ENCODE peak calls at places on chromosomes 6 and 20, in four cellular contexts. C is A673, K is OCI-LY7, H is Panc1. D is an unnamed sample.

GRCh38 chr20:10218536-10219451 is at the start of gene SNAP25:
- DNase-seq in C (peak; percentile 94), K (no peak), H (peak; percentile 50), D (peak; percentile 69)

GRCh38 chr6:158813032-158813431 is 6.1 kb downstream of the EZR start:
- DNase-seq in C (no peak), K (no peak), H (no peak), D (no peak)

GRCh38 chr6:57317060-57317943 is at the start of gene PRIM2:
- DNase-seq in C (peak; percentile 92), K (peak; percentile 85), H (peak; percentile 80), D (peak; percentile 92)

GRCh38 chr6:27295301-27296079 is 16.6 kb downstream of the POM121L2 start:
- DNase-seq in C (peak; percentile 91), K (no peak), H (peak; percentile 95), D (no peak)

GRCh38 chr6:75880305-75880704 is 131.3 kb downstream of the MYO6 start:
- DNase-seq in C (no peak), K (no peak), H (no peak), D (no peak)

GRCh38 chr6:95489185-95489863 is 88.0 kb upstream of the MANEA start:
- DNase-seq in C (no peak), K (no peak), H (no peak), D (no peak)

GRCh38 chr6:88705601-88706000 is 257.8 kb downstream of the RNGTT start:
- DNase-seq in C (no peak), K (peak; percentile 7), H (no peak), D (no peak)

GRCh38 chr20:36613974-36614373 is 8.4 kb downstream of the RAB5IF start:
- DNase-seq in C (no peak), K (no peak), H (no peak), D (no peak)

GRCh38 chr6:3919849-3920248 is 70.7 kb downstream of the FAM50B start:
- DNase-seq in C (no peak), K (no peak), H (no peak), D (no peak)

GRCh38 chr6:138493413-138493812 is 5.9 kb downstream of the NHSL1 start:
- DNase-seq in C (peak; percentile 65), K (no peak), H (no peak), D (no peak)

GRCh38 chr6:106959985-106960384 is 14.5 kb downstream of the CD24 start:
- DNase-seq in C (no peak), K (no peak), H (no peak), D (no peak)

GRCh38 chr6:127302728-127303675 is 36.3 kb downstream of the RNF146 start:
- DNase-seq in C (peak; percentile 79), K (peak; percentile 73), H (peak; percentile 33), D (no peak)

GRCh38 chr20:53984354-53984753 is 86.0 kb downstream of the BCAS1 start:
- DNase-seq in C (no peak), K (no peak), H (no peak), D (no peak)

GRCh38 chr20:62652051-62652893 is 10.0 kb downstream of the SLCO4A1 start:
- DNase-seq in C (peak; percentile 66), K (peak; percentile 80), H (peak; percentile 87), D (peak; percentile 97)
- H3K4me3 ChIP-seq in C (no peak overlapping the region), K (peak overlapping the region; percentile 16), H (peak overlapping the region; percentile 41), D (no peak overlapping the region)

GRCh38 chr6:170162771-170163404 is 128.0 kb downstream of the DLL1 start:
- DNase-seq in C (no peak), K (no peak), H (no peak), D (peak; percentile 36)

GRCh38 chr6:170165085-170165484 is 125.8 kb downstream of the DLL1 start:
- DNase-seq in C (no peak), K (no peak), H (no peak), D (peak; percentile 61)

GRCh38 chr6:170164271-170164900 is 126.5 kb downstream of the DLL1 start:
- DNase-seq in C (no peak), K (no peak), H (no peak), D (no peak)

GRCh38 chr6:170162011-170162770 is 128.7 kb downstream of the DLL1 start:
- DNase-seq in C (no peak), K (no peak), H (no peak), D (no peak)

DNA sequence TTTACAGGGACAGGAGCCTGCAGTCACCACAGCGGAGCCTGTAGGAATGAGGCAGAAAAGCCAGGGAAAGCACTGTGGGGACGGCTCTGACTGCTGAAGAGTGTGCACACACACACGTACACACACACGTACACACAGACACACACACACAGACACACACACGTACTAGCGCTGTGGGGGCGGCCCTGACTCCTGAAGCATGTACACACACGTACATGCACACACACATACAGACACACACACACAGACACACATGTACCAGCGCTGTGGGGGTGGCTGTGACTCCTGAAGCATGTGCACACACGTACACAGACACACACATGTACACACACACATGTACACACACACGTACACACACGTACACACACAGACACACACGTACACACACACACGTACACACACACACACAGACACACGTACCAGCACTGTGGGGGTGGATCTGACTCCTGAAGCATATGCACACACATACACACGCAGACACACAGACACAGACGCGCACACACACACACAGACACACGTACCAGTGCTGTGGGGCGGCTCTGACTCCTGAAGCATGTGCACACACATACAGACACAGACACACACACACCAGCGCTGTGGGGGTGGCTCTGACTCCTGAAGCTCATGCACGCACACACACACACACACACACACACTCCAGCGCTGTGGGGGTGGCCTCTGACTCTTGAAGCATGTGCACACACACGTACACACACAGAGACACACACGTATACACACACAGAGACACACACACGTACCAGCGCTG is 127.3 kb downstream of the DLL1 start:
- DNase-seq in C (no peak), K (no peak), H (no peak), D (no peak)
- H3K4me1 ChIP-seq in C (no peaks in the 10 kb centered on the region), K (peaks cover 10% of the 10 kb centered on the region), H (no peaks in the 10 kb centered on the region), D (peaks cover 4% of the 10 kb centered on the region)

GRCh38 chr20:40563296-40563950 is 125.6 kb downstream of the MAFB start:
- DNase-seq in C (peak; percentile 33), K (no peak), H (no peak), D (peak; percentile 80)
- H3K27ac ChIP-seq in C (no peak overlapping the region), K (no peak overlapping the region), H (no peak overlapping the region), D (no peak overlapping the region)

GRCh38 chr20:8608470-8608869 is 460.4 kb upstream of the PLCB4 start:
- DNase-seq in C (no peak), K (no peak), H (no peak), D (no peak)

GRCh38 chr20:8601542-8601912 is 467.4 kb upstream of the PLCB4 start:
- DNase-seq in C (no peak), K (peak; percentile 45), H (no peak), D (no peak)

GRCh38 chr20:8602389-8603116 is 466.3 kb upstream of the PLCB4 start:
- DNase-seq in C (no peak), K (peak; percentile 56), H (no peak), D (no peak)
- H3K4me3 ChIP-seq in C (no peak overlapping the region), K (peak overlapping the region; percentile 58), H (no peak overlapping the region), D (peak overlapping the region; percentile 57)